ENCODE peak calls at places on chromosomes 5 and 9, in six cellular contexts. D, V, M, C, Z and U are unnamed samples.

GRCh38 chr5:64666058-64666457 is 24.2 kb upstream of the SHISAL2B start:
- DNase-seq in Z (no peak), D (no peak), C (no peak), V (no peak), M (peak), U (peak)

GRCh38 chr5:157148734-157149615 is 6.3 kb upstream of the MED7 start:
- DNase-seq in Z (peak), C (peak), D (peak), M (peak), V (peak), U (no peak)

GRCh38 chr9:36632892-36633291 is 60.2 kb downstream of the MELK start:
- DNase-seq in C (no peak), Z (peak), V (no peak), M (peak), D (no peak), U (peak)

GRCh38 chr5:41856644-41857491 is 13.4 kb downstream of the OXCT1 start:
- DNase-seq in Z (no peak), M (peak), C (peak), D (peak), V (no peak), U (no peak)

GRCh38 chr5:77828445-77828844 is 52.3 kb upstream of the TBCA start:
- DNase-seq in M (no peak), V (no peak), C (no peak), Z (no peak), D (no peak), U (no peak)

GRCh38 chr5:29351170-29351569 is 1842.3 kb upstream of the CDH6 start:
- DNase-seq in D (no peak), V (no peak), C (no peak), Z (no peak), M (no peak), U (no peak)

GRCh38 chr5:37615184-37615583 is 224.7 kb downstream of the GDNF start:
- DNase-seq in C (no peak), V (no peak), D (no peak), M (peak), Z (peak), U (peak)

GRCh38 chr5:132071338-132071707 is 2.3 kb upstream of the CSF2 start:
- DNase-seq in C (no peak), M (no peak), D (no peak), V (no peak), Z (no peak), U (no peak)

GRCh38 chr5:37308796-37309195 is 59.6 kb upstream of the CPLANE1 start:
- DNase-seq in C (no peak), Z (no peak), D (no peak), V (no peak), M (peak), U (peak)

GRCh38 chr9:68913054-68913453 is 100.9 kb downstream of the PRKACG start:
- DNase-seq in C (no peak), Z (no peak), D (no peak), M (no peak), V (no peak), U (no peak)

GRCh38 chr9:18493361-18494015 is 19.5 kb downstream of the ADAMTSL1 start:
- DNase-seq in V (no peak), C (no peak), D (no peak), Z (no peak), M (peak), U (peak)

GRCh38 chr5:180598316-180598701 is 7.0 kb upstream of the SCGB3A1 start:
- DNase-seq in C (no peak), D (no peak), V (no peak), M (no peak), Z (no peak), U (no peak)

GRCh38 chr9:98777618-98778017 is 18.7 kb downstream of the ANKS6 start:
- DNase-seq in C (no peak), V (no peak), Z (no peak), D (no peak), M (no peak), U (no peak)

GRCh38 chr9:13479071-13479470 is 199.6 kb upstream of the MPDZ start:
- DNase-seq in D (no peak), Z (no peak), M (no peak), V (no peak), C (no peak), U (no peak)

GRCh38 chr9:7144265-7145046 is 386.7 kb downstream of the KDM4C start:
- DNase-seq in M (no peak), D (no peak), C (no peak), Z (no peak), V (no peak), U (no peak)

GRCh38 chr5:179912951-179913350 is 5.3 kb upstream of the TBC1D9B start:
- DNase-seq in Z (no peak), M (no peak), V (peak), C (no peak), D (no peak), U (no peak)

GRCh38 chr5:52801329-52801728 is 13.6 kb downstream of the ITGA1 start:
- DNase-seq in Z (no peak), V (no peak), D (no peak), M (peak), C (no peak), U (no peak)

GRCh38 chr5:145854651-145855258 is 18.1 kb downstream of the GRXCR2 start:
- DNase-seq in V (no peak), M (peak), C (peak), Z (no peak), D (no peak), U (peak)

GRCh38 chr9:104604801-104605200 is 626 bp downstream of the OR13C2 start:
- DNase-seq in M (no peak), D (no peak), V (no peak), Z (no peak), C (no peak), U (no peak)

GRCh38 chr9:72477862-72478564 is 43.4 kb upstream of the TMC1 start:
- DNase-seq in C (peak), V (no peak), M (peak), D (no peak), Z (peak), U (no peak)

GRCh38 chr5:160197341-160198147 is 31.8 kb upstream of the FABP6 start:
- DNase-seq in C (no peak), M (peak), D (no peak), V (no peak), Z (no peak), U (no peak)

GRCh38 chr9:104279535-104280215 is 185.6 kb downstream of the SMC2 start:
- DNase-seq in D (no peak), V (no peak), Z (no peak), C (no peak), M (peak), U (no peak)

GRCh38 chr9:37997636-37998374 is 71.2 kb downstream of the SHB start:
- DNase-seq in D (no peak), C (no peak), V (no peak), M (no peak), Z (no peak), U (no peak)

DNA sequence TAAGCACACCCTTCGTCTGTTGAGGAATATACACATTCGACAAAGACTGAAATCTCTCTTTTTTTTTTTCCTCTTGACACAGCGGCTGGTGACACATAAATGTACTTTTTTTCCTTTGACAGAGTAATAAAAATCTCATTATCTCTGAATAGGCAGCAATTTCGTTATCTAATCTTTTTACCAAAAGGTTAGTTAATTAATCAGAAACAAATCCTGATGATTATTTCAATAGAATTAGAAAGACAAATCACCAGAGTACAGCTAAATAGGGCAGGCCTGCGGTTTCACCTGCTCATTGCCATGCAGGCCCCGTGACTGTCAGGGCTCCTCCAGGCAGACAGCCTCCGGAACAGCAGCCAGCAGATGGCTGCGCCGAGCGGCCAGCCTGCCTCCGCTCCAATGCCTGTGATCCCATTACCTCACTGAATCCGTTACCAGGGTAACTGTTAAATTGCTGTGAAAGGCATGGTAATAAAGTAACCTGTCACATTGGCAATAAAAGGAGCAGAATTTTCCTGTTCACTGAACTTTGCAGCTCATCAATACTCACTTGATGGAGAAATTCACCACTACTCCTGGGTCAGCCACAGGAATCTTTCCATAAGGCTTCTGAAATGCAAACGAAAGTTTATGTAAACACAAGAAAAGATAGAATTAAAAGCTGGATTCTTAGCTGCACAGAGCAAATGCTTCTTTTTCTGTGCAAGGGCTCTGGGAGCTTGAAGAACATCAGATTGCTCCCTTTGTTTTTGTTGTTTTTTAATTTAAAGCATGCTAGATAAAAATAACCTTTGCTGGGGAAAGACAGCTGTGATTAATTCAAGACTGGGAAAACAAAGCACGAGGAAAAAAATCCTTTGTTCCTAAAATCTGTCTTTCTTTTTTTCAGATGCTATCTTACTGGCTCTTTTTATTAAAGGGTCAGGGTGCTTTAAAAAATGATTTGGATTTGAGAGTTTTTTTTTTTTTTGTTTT is 666.4 kb upstream of the ZNF608 start:
- DNase-seq in V (no peak), M (peak), C (peak), D (no peak), Z (peak), U (peak)
- TF ChIP-seq CTCF in V (no peak), M (peak), C (no peak), D (no peak), Z (peak), U (peak)

GRCh38 chr9:212265-212664 is 2.4 kb upstream of the DOCK8 start:
- DNase-seq in D (no peak), M (no peak), C (no peak), Z (no peak), V (no peak), U (no peak)

GRCh38 chr9:215631-216155 is 1.0 kb downstream of the DOCK8 start:
- DNase-seq in M (no peak), C (no peak), D (no peak), V (no peak), Z (no peak), U (no peak)

GRCh38 chr9:211557-211956 is 3.1 kb upstream of the DOCK8 start:
- DNase-seq in Z (no peak), C (no peak), M (no peak), V (no peak), D (no peak), U (no peak)

GRCh38 chr9:211036-211435 is 3.6 kb upstream of the DOCK8 start:
- DNase-seq in V (no peak), Z (no peak), C (no peak), D (no peak), M (no peak), U (no peak)

DNA sequence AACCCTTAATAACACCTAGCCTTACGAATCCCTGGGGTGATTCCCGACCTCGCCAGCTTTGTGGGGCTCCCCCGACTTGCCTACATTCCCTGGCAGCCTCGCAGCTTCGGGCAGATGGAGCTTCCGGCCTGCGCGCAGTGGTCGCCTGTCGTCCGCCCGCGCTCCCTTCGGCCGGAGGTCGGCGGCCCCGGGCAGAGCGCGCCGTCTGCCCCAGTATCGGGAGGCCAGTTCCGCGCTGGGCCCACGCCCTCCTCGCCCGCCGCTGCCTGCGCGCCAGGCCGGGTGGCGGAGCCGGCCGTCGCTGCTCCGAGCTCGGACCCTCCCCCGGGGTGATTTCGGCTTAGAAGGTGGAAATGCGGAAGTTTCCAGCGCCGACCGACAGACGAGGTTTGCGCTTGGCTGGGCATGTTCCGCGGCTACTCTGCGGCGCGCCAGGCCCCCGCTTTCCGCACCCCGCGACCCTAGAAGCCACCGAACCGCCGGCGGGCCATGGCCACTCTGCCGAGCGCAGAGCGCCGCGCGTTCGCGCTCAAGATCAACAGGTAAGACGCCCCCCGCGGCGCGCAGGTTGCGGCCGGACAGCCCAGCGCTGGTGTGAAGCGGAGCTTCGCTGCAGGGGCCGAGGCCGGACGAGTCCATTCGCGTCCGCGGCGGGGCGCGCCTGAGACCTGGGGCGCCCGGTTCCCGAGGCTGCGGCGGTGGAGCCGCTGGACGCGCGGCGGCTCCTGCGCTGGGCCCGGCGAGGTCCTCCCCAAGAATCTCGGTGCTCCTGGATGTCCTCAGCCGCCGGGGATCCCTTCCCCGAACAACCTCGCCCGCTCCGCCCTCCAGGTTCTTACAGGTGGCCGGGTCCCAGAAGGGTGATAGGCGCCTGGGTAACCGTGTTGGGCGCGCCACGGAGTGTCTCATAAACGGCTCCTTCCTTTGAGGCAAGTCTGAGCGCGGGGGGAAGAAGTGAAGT is at the start of gene DOCK8:
- DNase-seq in M (no peak), V (peak), C (peak), D (peak), Z (no peak), U (no peak)
- TF ChIP-seq CTCF in M (no peak), V (peak), C (no peak), D (no peak), Z (peak), U (no peak)

GRCh38 chr5:59188415-59189225 is 605.7 kb downstream of the RAB3C start:
- DNase-seq in M (peak), C (peak), Z (no peak), D (peak), V (peak), U (no peak)
- TF ChIP-seq CTCF in M (peak), C (peak), Z (peak), D (peak), V (peak), U (peak)

DNA sequence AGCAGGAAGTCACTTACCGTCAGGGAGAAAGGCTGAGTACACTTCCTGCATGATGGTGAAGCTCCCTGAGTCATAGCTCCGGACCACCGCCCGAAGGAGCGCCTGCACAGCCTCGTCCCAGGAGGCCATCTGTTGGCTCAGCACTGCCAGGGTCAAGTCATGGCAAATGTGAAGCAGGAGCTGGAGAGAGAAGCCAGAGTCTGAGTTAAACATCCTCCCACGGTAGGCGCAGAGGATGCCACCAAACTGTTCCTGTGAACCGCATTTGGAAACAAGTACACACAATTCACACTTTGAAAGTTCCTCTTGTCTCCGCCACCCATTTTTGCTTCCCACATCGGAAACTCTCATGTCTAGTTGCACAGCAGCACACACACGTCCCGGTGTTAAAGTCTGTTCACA is 33.9 kb downstream of the CNOT8 start:
- DNase-seq in V (no peak), Z (no peak), M (no peak), D (no peak), C (no peak), U (no peak)
- TF ChIP-seq CTCF in V (no peak), Z (no peak), M (no peak), D (no peak), C (no peak), U (no peak)

DNA sequence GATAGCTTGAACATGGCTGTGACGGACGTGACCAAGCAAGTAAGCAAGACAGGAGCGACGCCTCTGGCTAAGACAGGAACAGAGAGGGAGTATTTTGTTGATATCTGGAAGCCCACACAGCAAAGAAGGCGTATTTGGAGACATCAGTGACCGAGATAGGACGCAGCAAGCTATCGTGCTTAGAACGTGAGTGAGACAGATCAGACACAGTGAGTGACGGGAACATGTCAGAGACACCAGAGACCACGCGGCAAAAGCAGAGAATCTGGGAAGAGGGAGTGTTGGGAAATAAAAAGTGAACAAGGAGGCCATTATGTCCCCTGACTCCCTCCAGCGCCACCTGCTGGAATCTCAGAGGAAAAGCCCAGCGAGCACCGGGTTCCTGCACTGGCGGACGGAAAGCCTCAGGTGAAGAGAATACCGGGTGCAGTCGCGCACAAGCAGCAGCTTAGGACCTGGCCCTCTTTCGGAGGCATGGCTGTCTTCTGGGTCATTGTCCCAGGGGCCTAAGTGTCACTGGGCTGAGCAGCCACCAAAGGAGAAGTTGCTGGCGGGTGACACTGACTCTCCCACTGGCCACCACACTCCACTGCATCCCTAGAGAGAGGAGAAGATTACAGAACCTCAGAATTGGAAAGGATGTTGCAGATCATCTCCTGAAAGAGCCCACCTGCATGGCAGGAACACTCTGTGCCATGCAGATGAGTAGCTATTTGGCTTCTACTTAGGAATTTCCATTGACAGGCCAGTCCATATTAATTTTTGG is 99.1 kb downstream of the FBXO38 start:
- DNase-seq in M (peak), Z (no peak), V (peak), D (peak), C (peak), U (no peak)
- TF ChIP-seq CTCF in M (peak), Z (peak), V (peak), D (peak), C (peak), U (peak)